ENCODE peak calls at places on chromosomes 6 and 20, in four cellular contexts. One of them, this sample, is unnamed.

GRCh38 chr6:62626661-62627060 is 340.6 kb upstream of the KHDRBS2 start:
- DNase-seq in NT2/D1: no peak
- DNase-seq in GM12878: no peak
- DNase-seq in H1: no peak
- DNase-seq in this sample: no peak

GRCh38 chr6:89148016-89148750 is 2.3 kb downstream of the PM20D2 start:
- DNase-seq in NT2/D1: no peak
- DNase-seq in H1: no peak
- DNase-seq in GM12878: no peak
- DNase-seq in this sample: no peak

GRCh38 chr6:114040871-114041270 is 69.9 kb upstream of the HDAC2 start:
- DNase-seq in GM12878: no peak
- DNase-seq in H1: no peak
- DNase-seq in NT2/D1: no peak
- DNase-seq in this sample: no peak

GRCh38 chr20:2005831-2006426 is 12.1 kb upstream of the PDYN start:
- DNase-seq in H1: peak; percentile 94
- DNase-seq in GM12878: no peak
- DNase-seq in NT2/D1: peak; percentile 79
- DNase-seq in this sample: peak; percentile 78

GRCh38 chr6:146878564-146879343 is 280.0 kb downstream of the ADGB start:
- DNase-seq in GM12878: no peak
- DNase-seq in NT2/D1: no peak
- DNase-seq in H1: no peak
- DNase-seq in this sample: no peak

GRCh38 chr6:1461736-1462135 is 72.4 kb downstream of the FOXF2 start:
- DNase-seq in GM12878: no peak
- DNase-seq in H1: no peak
- DNase-seq in NT2/D1: no peak
- DNase-seq in this sample: no peak

GRCh38 chr6:116483616-116484015 is 22.4 kb downstream of the CALHM6 start:
- DNase-seq in NT2/D1: no peak
- DNase-seq in GM12878: no peak
- DNase-seq in H1: no peak
- DNase-seq in this sample: no peak

GRCh38 chr6:49269190-49269589 is 193.9 kb downstream of the MMUT start:
- DNase-seq in H1: no peak
- DNase-seq in NT2/D1: no peak
- DNase-seq in GM12878: no peak
- DNase-seq in this sample: no peak

GRCh38 chr6:143744593-143745151 is 66.9 kb downstream of the PHACTR2 start:
- DNase-seq in GM12878: no peak
- DNase-seq in NT2/D1: no peak
- DNase-seq in H1: no peak
- DNase-seq in this sample: peak; percentile 85

GRCh38 chr6:43076093-43076927 is at the start of gene PTK7:
- DNase-seq in GM12878: no peak
- DNase-seq in NT2/D1: peak; percentile 69
- DNase-seq in H1: peak; percentile 88
- DNase-seq in this sample: peak; percentile 74

GRCh38 chr6:9518433-9518832 is 896.4 kb downstream of the TFAP2A start:
- DNase-seq in NT2/D1: no peak
- DNase-seq in GM12878: no peak
- DNase-seq in H1: no peak
- DNase-seq in this sample: no peak

GRCh38 chr6:154242617-154243357 is 113.8 kb downstream of the IPCEF1 start:
- DNase-seq in H1: no peak
- DNase-seq in GM12878: no peak
- DNase-seq in NT2/D1: no peak
- DNase-seq in this sample: no peak

GRCh38 chr6:78243519-78243918 is 590.7 kb downstream of the MEI4 start:
- DNase-seq in H1: no peak
- DNase-seq in NT2/D1: no peak
- DNase-seq in GM12878: no peak
- DNase-seq in this sample: no peak

GRCh38 chr20:43731469-43731868 is 4.7 kb upstream of the GTSF1L start:
- DNase-seq in NT2/D1: no peak
- DNase-seq in GM12878: no peak
- DNase-seq in H1: no peak
- DNase-seq in this sample: no peak

GRCh38 chr6:28940294-28940858 is 16.6 kb upstream of the TRIM27 start:
- DNase-seq in NT2/D1: peak; percentile 68
- DNase-seq in H1: peak; percentile 76
- DNase-seq in GM12878: peak; percentile 37
- DNase-seq in this sample: peak; percentile 43

GRCh38 chr20:15925376-15925775 is 647.9 kb downstream of the KIF16B start:
- DNase-seq in GM12878: no peak
- DNase-seq in H1: no peak
- DNase-seq in NT2/D1: no peak
- DNase-seq in this sample: no peak

GRCh38 chr20:38864662-38865061 is 59.2 kb downstream of the PPP1R16B start:
- DNase-seq in NT2/D1: no peak
- DNase-seq in H1: no peak
- DNase-seq in GM12878: no peak
- DNase-seq in this sample: no peak

GRCh38 chr6:154649723-154650122 is 83.5 kb upstream of the SCAF8 start:
- DNase-seq in GM12878: no peak
- DNase-seq in NT2/D1: no peak
- DNase-seq in H1: no peak
- DNase-seq in this sample: no peak

GRCh38 chr6:13539572-13539971 is 34.8 kb upstream of the SIRT5 start:
- DNase-seq in H1: no peak
- DNase-seq in NT2/D1: no peak
- DNase-seq in GM12878: no peak
- DNase-seq in this sample: no peak

GRCh38 chr6:130587778-130588520 is 222.1 kb downstream of the TMEM200A start:
- DNase-seq in GM12878: no peak
- DNase-seq in H1: no peak
- DNase-seq in NT2/D1: no peak
- DNase-seq in this sample: no peak

GRCh38 chr6:129886401-129887155 is 25.5 kb upstream of the TMEM244 start:
- DNase-seq in NT2/D1: no peak
- DNase-seq in H1: no peak
- DNase-seq in GM12878: no peak
- DNase-seq in this sample: no peak

GRCh38 chr6:22126910-22127309 is 169.9 kb downstream of the PRL start:
- DNase-seq in GM12878: no peak
- DNase-seq in H1: no peak
- DNase-seq in NT2/D1: no peak
- DNase-seq in this sample: no peak

GRCh38 chr6:34223381-34223963 is 13.2 kb upstream of the HMGA1 start:
- DNase-seq in NT2/D1: no peak
- DNase-seq in H1: peak; percentile 80
- DNase-seq in GM12878: no peak
- DNase-seq in this sample: no peak
- H3K4me3 ChIP-seq in NT2/D1: peak overlapping the region; percentile 47
- H3K4me3 ChIP-seq in H1: peak overlapping the region; percentile 57
- H3K4me3 ChIP-seq in GM12878: peak overlapping the region; percentile 54
- H3K4me3 ChIP-seq in this sample: peak overlapping the region; percentile 51

GRCh38 chr6:132708771-132709170 is 5.1 kb downstream of the VNN1 start:
- DNase-seq in GM12878: no peak
- DNase-seq in NT2/D1: no peak
- DNase-seq in H1: no peak
- DNase-seq in this sample: no peak
- TF ChIP-seq SUZ12 in GM12878: no peak
- TF ChIP-seq SUZ12 in NT2/D1: no peak
- TF ChIP-seq SUZ12 in H1: no peak
- TF ChIP-seq SUZ12 in this sample: no peak

GRCh38 chr20:45342863-45343444 is 5.3 kb downstream of the SDC4 start:
- DNase-seq in GM12878: no peak
- DNase-seq in NT2/D1: no peak
- DNase-seq in H1: no peak
- DNase-seq in this sample: no peak

GRCh38 chr20:45343445-45343866 is 4.8 kb downstream of the SDC4 start:
- DNase-seq in NT2/D1: no peak
- DNase-seq in H1: peak; percentile 49
- DNase-seq in GM12878: no peak
- DNase-seq in this sample: peak; percentile 76

GRCh38 chr20:45341939-45342862 is 6.0 kb downstream of the SDC4 start:
- DNase-seq in NT2/D1: peak; percentile 84
- DNase-seq in H1: peak; percentile 63
- DNase-seq in GM12878: no peak
- DNase-seq in this sample: peak; percentile 94

GRCh38 chr20:45345104-45345936 is 2.9 kb downstream of the SDC4 start:
- DNase-seq in NT2/D1: no peak
- DNase-seq in H1: no peak
- DNase-seq in GM12878: no peak
- DNase-seq in this sample: no peak

GRCh38 chr20:45343867-45344721 is 4.1 kb downstream of the SDC4 start:
- DNase-seq in NT2/D1: no peak
- DNase-seq in H1: no peak
- DNase-seq in GM12878: no peak
- DNase-seq in this sample: peak; percentile 97
- H3K4me3 ChIP-seq in NT2/D1: no peak overlapping the region
- H3K4me3 ChIP-seq in H1: peak overlapping the region; percentile 51
- H3K4me3 ChIP-seq in GM12878: no peak overlapping the region
- H3K4me3 ChIP-seq in this sample: peak overlapping the region; percentile 49

GRCh38 chr6:56927538-56928453 is 27.1 kb upstream of the BEND6 start:
- DNase-seq in NT2/D1: no peak
- DNase-seq in H1: peak; percentile 57
- DNase-seq in GM12878: no peak
- DNase-seq in this sample: no peak
- TF ChIP-seq SUZ12 in NT2/D1: no peak
- TF ChIP-seq SUZ12 in H1: no peak
- TF ChIP-seq SUZ12 in GM12878: no peak
- TF ChIP-seq SUZ12 in this sample: no peak